ENCODE peak calls at places on chromosomes 16 and 17, in nine cellular contexts. F is activated CD8-positive, alpha-beta T cell treated with anti-CD3 and anti-CD28 coated beads, Interleukin-2, amount 10 ng/mL, durations not matched to agents 7 days and 5 days; L is H54; A is SJSA1; J is GOT3; S is stimulated activated naive CD8-positive, alpha-beta T cell treated with anti-CD3 and anti-CD28 coated beads, Interleukin-15, Interleukin-2, amounts not matched to agents 100 U/mL and 50 U/mL, for 24 hours; P is NCI-H2029 treated with DMSO at 0.1 percent for 48 hours; D is hepatocyte; E is NCI-H1694 treated with DMSO at 0.1 percent for 48 hours. U is an unnamed sample.

GRCh38 chr17:82981141-82981540 is 98.3 kb upstream of the METRNL start:
- DNase-seq in P (no peak), D (no peak), S (no peak), J (no peak), L (no peak), E (no peak), F (no peak), A (no peak), U (no peak)

GRCh38 chr16:58733248-58733670 is 857 bp downstream of the GOT2 start:
- DNase-seq in L (no peak), F (no peak), P (no peak), J (no peak), S (no peak), E (no peak), A (no peak), D (no peak), U (no peak)

GRCh38 chr17:80971704-80972304 is 19.8 kb upstream of the CHMP6 start:
- DNase-seq in L (no peak), D (no peak), P (no peak), F (no peak), S (no peak), A (no peak), J (no peak), E (no peak), U (no peak)

GRCh38 chr17:77738666-77739531 is 219.6 kb upstream of the TNRC6C start:
- DNase-seq in L (no peak), E (no peak), F (no peak), A (no peak), J (no peak), P (peak), D (no peak), S (no peak), U (no peak)

GRCh38 chr16:14549789-14550153 is 80.3 kb downstream of the PARN start:
- DNase-seq in J (no peak), L (no peak), A (no peak), E (no peak), D (peak), F (no peak), P (peak), S (no peak), U (no peak)

GRCh38 chr16:11583889-11584565 is 2.7 kb downstream of the LITAF start:
- DNase-seq in J (no peak), A (peak), P (no peak), F (peak), L (no peak), S (no peak), D (no peak), E (no peak), U (peak)

GRCh38 chr17:73586921-73587680 is 57.1 kb downstream of the SDK2 start:
- DNase-seq in A (no peak), D (peak), P (no peak), E (no peak), L (peak), J (no peak), F (no peak), S (no peak), U (no peak)

GRCh38 chr16:54923055-54923473 is 7.6 kb upstream of the IRX5 start:
- DNase-seq in J (no peak), P (no peak), D (no peak), A (no peak), L (no peak), F (no peak), E (no peak), S (no peak), U (no peak)

GRCh38 chr16:89921699-89922476 is 1.3 kb upstream of the TUBB3 start:
- DNase-seq in J (peak), S (peak), E (no peak), P (no peak), L (peak), F (peak), A (peak), D (peak), U (no peak)

GRCh38 chr17:14622622-14623101 is 321.8 kb downstream of the HS3ST3B1 start:
- DNase-seq in S (no peak), A (no peak), J (no peak), D (peak), P (no peak), E (no peak), L (no peak), F (no peak), U (no peak)

GRCh38 chr16:88841521-88842307 is 15.0 kb downstream of the GALNS start:
- DNase-seq in F (no peak), L (no peak), J (no peak), E (no peak), S (no peak), A (no peak), D (no peak), P (no peak), U (no peak)

GRCh38 chr17:42436401-42436800 is 13.3 kb upstream of the CAVIN1 start:
- DNase-seq in A (peak), L (no peak), E (no peak), J (peak), P (no peak), F (no peak), S (no peak), D (peak), U (no peak)

GRCh38 chr17:29840884-29841283 is 89.1 kb downstream of the SSH2 start:
- DNase-seq in L (no peak), S (no peak), E (no peak), D (no peak), P (no peak), J (no peak), A (no peak), F (no peak), U (no peak)

GRCh38 chr17:66073384-66073783 is 118.5 kb downstream of the CEP112 start:
- DNase-seq in S (no peak), A (no peak), J (no peak), F (no peak), E (no peak), L (no peak), D (no peak), P (no peak), U (no peak)

GRCh38 chr16:18983565-18984424 is at the start of gene TMC7:
- DNase-seq in P (peak), F (peak), A (peak), J (peak), S (peak), L (peak), E (peak), D (peak), U (no peak)

GRCh38 chr16:1665829-1666228 is 12.2 kb upstream of the JPT2 start:
- DNase-seq in E (no peak), F (no peak), D (no peak), S (no peak), A (no peak), L (no peak), P (no peak), J (no peak), U (no peak)

GRCh38 chr16:53219795-53220194 is 165.0 kb downstream of the CHD9 start:
- DNase-seq in D (no peak), F (no peak), S (no peak), E (no peak), J (no peak), A (peak), L (no peak), P (no peak), U (no peak)

GRCh38 chr17:42171831-42172230 is 9.1 kb downstream of the KCNH4 start:
- DNase-seq in L (no peak), P (no peak), F (no peak), S (no peak), J (no peak), A (no peak), E (no peak), D (peak), U (no peak)

GRCh38 chr17:74677558-74678466 is 34.9 kb downstream of the CD300LF start:
- DNase-seq in F (peak), P (peak), L (peak), D (peak), S (no peak), J (no peak), E (peak), A (no peak), U (no peak)

GRCh38 chr17:29569245-29569950 is 897 bp downstream of the TP53I13 start:
- DNase-seq in S (no peak), F (no peak), J (no peak), D (no peak), E (peak), P (no peak), A (no peak), L (no peak), U (peak)

GRCh38 chr17:45242015-45242414 is 19.9 kb downstream of the SPATA32 start:
- DNase-seq in J (no peak), E (no peak), P (no peak), D (no peak), S (no peak), L (no peak), F (no peak), A (no peak), U (no peak)

GRCh38 chr17:49581645-49581992 is 5.9 kb downstream of the NXPH3 start:
- DNase-seq in S (no peak), A (no peak), L (no peak), D (no peak), P (no peak), F (no peak), J (no peak), E (peak), U (no peak)

GRCh38 chr17:50129303-50129945 is 536 bp downstream of the SAMD14 start:
- DNase-seq in P (no peak), J (no peak), E (no peak), F (peak), D (peak), L (no peak), S (peak), A (no peak), U (peak)